ENCODE peak calls at places on chromosomes 4 and X, in six cellular contexts. C is CD8-positive, alpha-beta memory T cell; O is GM23338; F is A673; Q is astrocyte; Z is GM23248. X is an unnamed sample.

GRCh38 chr4:156710571-156711195 is 260.9 kb downstream of the PDGFC start:
- DNase-seq in C (no peak), O (no peak), F (no peak), Q (peak), Z (peak), X (no peak)

GRCh38 chr4:7811536-7812190 is 128.0 kb downstream of the AFAP1 start:
- DNase-seq in C (no peak), O (peak), F (no peak), Q (peak), Z (peak), X (no peak)

GRCh38 chr4:88866862-88867550 is 169.4 kb upstream of the NAP1L5 start:
- DNase-seq in C (no peak), O (no peak), F (no peak), Q (no peak), Z (peak), X (peak)

GRCh38 chr4:7557447-7557846 is 122.7 kb upstream of the PSAPL1 start:
- DNase-seq in C (no peak), O (no peak), F (no peak), Q (peak), Z (peak), X (peak)

GRCh38 chr4:161650812-161651211 is 513.0 kb downstream of the FSTL5 start:
- DNase-seq in C (no peak), O (no peak), F (no peak), Q (no peak), Z (no peak), X (no peak)

GRCh38 chrX:109270580-109271484 is 211.1 kb downstream of the GUCY2F start:
- DNase-seq in C (no peak), O (no peak), F (peak), Q (peak), Z (peak), X (peak)

GRCh38 chrX:101530944-101531343 is 19.4 kb upstream of the ARMCX1 start:
- DNase-seq in C (no peak), O (no peak), F (no peak), Q (no peak), Z (no peak), X (no peak)

GRCh38 chrX:151790421-151791160 is 56.0 kb downstream of the CNGA2 start:
- DNase-seq in C (no peak), O (no peak), F (no peak), Q (peak), Z (peak), X (no peak)

GRCh38 chr4:7687796-7688195 is 251.9 kb downstream of the AFAP1 start:
- DNase-seq in C (no peak), O (no peak), F (no peak), Q (no peak), Z (no peak), X (no peak)

GRCh38 chrX:10174051-10174450 is 17.3 kb downstream of the CLCN4 start:
- DNase-seq in C (no peak), O (no peak), F (no peak), Q (no peak), Z (no peak), X (no peak)

GRCh38 chrX:10174810-10175209 is 18.0 kb downstream of the CLCN4 start:
- DNase-seq in C (no peak), O (no peak), F (no peak), Q (no peak), Z (peak), X (peak)

GRCh38 chrX:10176121-10177003 is 19.6 kb downstream of the CLCN4 start:
- DNase-seq in C (no peak), O (no peak), F (peak), Q (no peak), Z (no peak), X (no peak)

GRCh38 chrX:10177004-10177396 is 20.2 kb downstream of the CLCN4 start:
- DNase-seq in C (no peak), O (no peak), F (no peak), Q (no peak), Z (no peak), X (no peak)

GRCh38 chrX:10175317-10175871 is 18.6 kb downstream of the CLCN4 start:
- DNase-seq in C (no peak), O (no peak), F (no peak), Q (peak), Z (peak), X (peak)
- H3K27ac ChIP-seq in C (no peak), O (no peak), F (no peak), Q (peak), Z (no peak), X (peak)

GRCh38 chr4:177574446-177574845 is 132.2 kb upstream of the AGA start:
- DNase-seq in C (no peak), O (no peak), F (no peak), Q (peak), Z (no peak), X (no peak)
- H3K27ac ChIP-seq in C (no peak), O (no peak), F (no peak), Q (peak), Z (no peak), X (no peak)

GRCh38 chr4:133270021-133270570 is 121.0 kb downstream of the PCDH10 start:
- DNase-seq in C (no peak), O (no peak), F (no peak), Q (no peak), Z (no peak), X (no peak)
- H3K27ac ChIP-seq in C (no peak), O (no peak), F (no peak), Q (no peak), Z (no peak), X (no peak)

GRCh38 chrX:38864165-38864564 is 62.9 kb downstream of the MID1IP1 start:
- DNase-seq in C (no peak), O (no peak), F (no peak), Q (peak), Z (peak), X (no peak)

GRCh38 chrX:38870386-38870895 is 69.2 kb downstream of the MID1IP1 start:
- DNase-seq in C (no peak), O (peak), F (no peak), Q (no peak), Z (no peak), X (no peak)

GRCh38 chrX:38871129-38872029 is 70.1 kb downstream of the MID1IP1 start:
- DNase-seq in C (no peak), O (peak), F (no peak), Q (no peak), Z (no peak), X (no peak)

DNA sequence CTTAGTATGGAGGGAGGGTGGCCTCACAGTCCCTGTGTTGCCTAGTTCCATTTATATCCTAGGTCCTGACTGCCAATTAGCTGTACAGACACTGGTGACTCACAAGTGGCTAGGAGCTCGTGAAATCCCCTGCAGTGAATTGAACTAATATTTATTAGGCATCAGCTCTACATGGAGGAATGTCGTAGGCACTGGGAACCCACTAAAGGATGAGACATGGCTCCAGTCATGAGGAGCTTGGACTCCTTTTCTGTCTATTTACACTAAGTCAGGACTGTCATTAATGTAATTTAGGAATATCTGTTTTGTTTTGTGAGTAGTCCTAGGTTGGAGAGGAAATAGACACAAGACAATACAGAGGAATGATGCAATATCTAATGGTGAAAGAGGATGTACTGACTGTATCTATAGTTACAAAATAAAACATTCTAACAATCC is 67.7 kb downstream of the MID1IP1 start:
- DNase-seq in C (no peak), O (no peak), F (no peak), Q (peak), Z (peak), X (peak)
- H3K27ac ChIP-seq in C (no peak), O (peak), F (no peak), Q (no peak), Z (peak), X (peak)

X was measured in brain microvascular endothelial cell.